ENCODE peak calls at places on chromosomes 7 and 10, in ten cellular contexts. One of them, this sample, is unnamed.

GRCh38 chr7:138713191-138713590 is 12.0 kb upstream of the SVOPL start:
- DNase-seq in fibroblast of villous mesenchyme: no peak
- DNase-seq in AG04449: no peak
- DNase-seq in progenitor cell of endocrine pancreas: no peak
- DNase-seq in GM20000: no peak
- DNase-seq in fibroblast of pulmonary artery: no peak
- DNase-seq in choroid plexus epithelial cell: no peak
- DNase-seq in CD8-positive, alpha-beta T cell: no peak
- DNase-seq in hepatocyte: no peak
- DNase-seq in RWPE1: no peak
- DNase-seq in this sample: no peak

GRCh38 chr10:60549686-60550085 is 160.0 kb upstream of the ANK3 start:
- DNase-seq in fibroblast of villous mesenchyme: peak
- DNase-seq in AG04449: no peak
- DNase-seq in progenitor cell of endocrine pancreas: no peak
- DNase-seq in GM20000: peak
- DNase-seq in fibroblast of pulmonary artery: peak
- DNase-seq in choroid plexus epithelial cell: peak
- DNase-seq in CD8-positive, alpha-beta T cell: no peak
- DNase-seq in hepatocyte: peak
- DNase-seq in RWPE1: peak
- DNase-seq in this sample: no peak

GRCh38 chr10:73785721-73786511 is 510 bp downstream of the ZSWIM8 start:
- DNase-seq in fibroblast of villous mesenchyme: peak
- DNase-seq in AG04449: no peak
- DNase-seq in progenitor cell of endocrine pancreas: peak
- DNase-seq in GM20000: peak
- DNase-seq in fibroblast of pulmonary artery: peak
- DNase-seq in choroid plexus epithelial cell: peak
- DNase-seq in CD8-positive, alpha-beta T cell: peak
- DNase-seq in hepatocyte: peak
- DNase-seq in RWPE1: no peak
- DNase-seq in this sample: no peak

GRCh38 chr10:47287365-47287802 is 12.6 kb upstream of the GDF10 start:
- DNase-seq in fibroblast of villous mesenchyme: no peak
- DNase-seq in AG04449: no peak
- DNase-seq in progenitor cell of endocrine pancreas: no peak
- DNase-seq in GM20000: no peak
- DNase-seq in fibroblast of pulmonary artery: no peak
- DNase-seq in choroid plexus epithelial cell: no peak
- DNase-seq in CD8-positive, alpha-beta T cell: no peak
- DNase-seq in hepatocyte: peak
- DNase-seq in RWPE1: no peak
- DNase-seq in this sample: no peak

GRCh38 chr10:44807451-44807850 is 103.7 kb upstream of the TMEM72 start:
- DNase-seq in fibroblast of villous mesenchyme: no peak
- DNase-seq in AG04449: no peak
- DNase-seq in progenitor cell of endocrine pancreas: no peak
- DNase-seq in GM20000: no peak
- DNase-seq in fibroblast of pulmonary artery: no peak
- DNase-seq in choroid plexus epithelial cell: no peak
- DNase-seq in CD8-positive, alpha-beta T cell: no peak
- DNase-seq in hepatocyte: no peak
- DNase-seq in RWPE1: no peak
- DNase-seq in this sample: no peak

GRCh38 chr10:114855776-114856543 is 34.4 kb downstream of the FHIP2A start:
- DNase-seq in fibroblast of villous mesenchyme: peak
- DNase-seq in AG04449: no peak
- DNase-seq in progenitor cell of endocrine pancreas: no peak
- DNase-seq in GM20000: no peak
- DNase-seq in fibroblast of pulmonary artery: peak
- DNase-seq in choroid plexus epithelial cell: peak
- DNase-seq in CD8-positive, alpha-beta T cell: no peak
- DNase-seq in hepatocyte: no peak
- DNase-seq in RWPE1: peak
- DNase-seq in this sample: no peak

GRCh38 chr10:117221156-117221711 is 19.7 kb upstream of the SLC18A2 start:
- DNase-seq in fibroblast of villous mesenchyme: no peak
- DNase-seq in AG04449: no peak
- DNase-seq in progenitor cell of endocrine pancreas: no peak
- DNase-seq in GM20000: no peak
- DNase-seq in fibroblast of pulmonary artery: no peak
- DNase-seq in choroid plexus epithelial cell: no peak
- DNase-seq in CD8-positive, alpha-beta T cell: no peak
- DNase-seq in hepatocyte: peak
- DNase-seq in RWPE1: peak
- DNase-seq in this sample: no peak

GRCh38 chr10:3959370-3960266 is 174.6 kb upstream of the KLF6 start:
- DNase-seq in fibroblast of villous mesenchyme: no peak
- DNase-seq in AG04449: no peak
- DNase-seq in progenitor cell of endocrine pancreas: no peak
- DNase-seq in GM20000: no peak
- DNase-seq in fibroblast of pulmonary artery: no peak
- DNase-seq in choroid plexus epithelial cell: no peak
- DNase-seq in CD8-positive, alpha-beta T cell: no peak
- DNase-seq in hepatocyte: no peak
- DNase-seq in RWPE1: no peak
- DNase-seq in this sample: no peak

GRCh38 chr7:6384327-6384726 is 63.4 kb downstream of the DAGLB start:
- DNase-seq in fibroblast of villous mesenchyme: no peak
- DNase-seq in AG04449: no peak
- DNase-seq in progenitor cell of endocrine pancreas: no peak
- DNase-seq in GM20000: no peak
- DNase-seq in fibroblast of pulmonary artery: no peak
- DNase-seq in choroid plexus epithelial cell: no peak
- DNase-seq in CD8-positive, alpha-beta T cell: no peak
- DNase-seq in hepatocyte: no peak
- DNase-seq in RWPE1: no peak
- DNase-seq in this sample: no peak

DNA sequence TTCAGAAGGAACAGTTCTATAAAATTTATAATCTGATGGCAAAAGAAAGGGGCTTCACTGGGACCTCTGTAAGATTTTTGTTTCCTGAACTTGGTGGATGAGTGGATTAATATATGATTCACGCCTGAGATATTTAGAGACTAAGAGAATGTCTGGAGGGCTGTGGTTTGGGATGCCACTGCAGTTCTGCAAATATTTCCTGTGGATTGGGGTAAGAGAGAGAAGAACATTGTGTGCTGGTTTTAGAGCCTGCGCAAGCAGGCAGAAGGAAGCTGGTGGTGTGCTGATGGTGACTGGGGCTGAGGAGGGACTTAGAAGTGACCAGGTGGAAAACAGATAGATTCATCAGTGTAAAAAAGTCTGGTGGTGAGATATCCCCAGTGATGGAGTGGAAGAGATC is 87.0 kb downstream of the SUGCT start:
- DNase-seq in fibroblast of villous mesenchyme: peak
- DNase-seq in AG04449: peak
- DNase-seq in progenitor cell of endocrine pancreas: no peak
- DNase-seq in GM20000: no peak
- DNase-seq in fibroblast of pulmonary artery: peak
- DNase-seq in choroid plexus epithelial cell: peak
- DNase-seq in CD8-positive, alpha-beta T cell: no peak
- DNase-seq in hepatocyte: peak
- DNase-seq in RWPE1: peak
- DNase-seq in this sample: no peak
- TF ChIP-seq CTCF in fibroblast of villous mesenchyme: no peak
- TF ChIP-seq CTCF in AG04449: no peak
- TF ChIP-seq CTCF in progenitor cell of endocrine pancreas: no peak
- TF ChIP-seq CTCF in GM20000: no peak
- TF ChIP-seq CTCF in fibroblast of pulmonary artery: no peak
- TF ChIP-seq CTCF in choroid plexus epithelial cell: no peak
- TF ChIP-seq CTCF in CD8-positive, alpha-beta T cell: no peak
- TF ChIP-seq CTCF in hepatocyte: no peak
- TF ChIP-seq CTCF in RWPE1: no peak
- TF ChIP-seq CTCF in this sample: no peak

GRCh38 chr10:99658622-99659030 is 683 bp upstream of the ENTPD7 start:
- DNase-seq in fibroblast of villous mesenchyme: peak
- DNase-seq in AG04449: no peak
- DNase-seq in progenitor cell of endocrine pancreas: no peak
- DNase-seq in GM20000: no peak
- DNase-seq in fibroblast of pulmonary artery: peak
- DNase-seq in choroid plexus epithelial cell: peak
- DNase-seq in CD8-positive, alpha-beta T cell: peak
- DNase-seq in hepatocyte: peak
- DNase-seq in RWPE1: no peak
- DNase-seq in this sample: peak
- TF ChIP-seq CTCF in fibroblast of villous mesenchyme: no peak
- TF ChIP-seq CTCF in AG04449: no peak
- TF ChIP-seq CTCF in progenitor cell of endocrine pancreas: no peak
- TF ChIP-seq CTCF in GM20000: no peak
- TF ChIP-seq CTCF in fibroblast of pulmonary artery: no peak
- TF ChIP-seq CTCF in choroid plexus epithelial cell: no peak
- TF ChIP-seq CTCF in CD8-positive, alpha-beta T cell: no peak
- TF ChIP-seq CTCF in hepatocyte: no peak
- TF ChIP-seq CTCF in RWPE1: no peak
- TF ChIP-seq CTCF in this sample: no peak

GRCh38 chr7:191105-192034 is 1.0 kb upstream of the FAM20C start:
- DNase-seq in fibroblast of villous mesenchyme: peak
- DNase-seq in AG04449: peak
- DNase-seq in progenitor cell of endocrine pancreas: no peak
- DNase-seq in GM20000: no peak
- DNase-seq in fibroblast of pulmonary artery: peak
- DNase-seq in choroid plexus epithelial cell: peak
- DNase-seq in CD8-positive, alpha-beta T cell: no peak
- DNase-seq in hepatocyte: peak
- DNase-seq in RWPE1: peak
- DNase-seq in this sample: no peak
- TF ChIP-seq CTCF in fibroblast of villous mesenchyme: no peak
- TF ChIP-seq CTCF in AG04449: no peak
- TF ChIP-seq CTCF in progenitor cell of endocrine pancreas: no peak
- TF ChIP-seq CTCF in GM20000: no peak
- TF ChIP-seq CTCF in fibroblast of pulmonary artery: no peak
- TF ChIP-seq CTCF in choroid plexus epithelial cell: peak
- TF ChIP-seq CTCF in CD8-positive, alpha-beta T cell: no peak
- TF ChIP-seq CTCF in hepatocyte: no peak
- TF ChIP-seq CTCF in RWPE1: no peak
- TF ChIP-seq CTCF in this sample: no peak

GRCh38 chr10:49620841-49621378 is 7.1 kb downstream of the CHAT start:
- DNase-seq in fibroblast of villous mesenchyme: no peak
- DNase-seq in AG04449: no peak
- DNase-seq in progenitor cell of endocrine pancreas: no peak
- DNase-seq in GM20000: no peak
- DNase-seq in fibroblast of pulmonary artery: no peak
- DNase-seq in choroid plexus epithelial cell: no peak
- DNase-seq in CD8-positive, alpha-beta T cell: no peak
- DNase-seq in hepatocyte: no peak
- DNase-seq in RWPE1: no peak
- DNase-seq in this sample: no peak

GRCh38 chr10:49620286-49620810 is 6.5 kb downstream of the CHAT start:
- DNase-seq in fibroblast of villous mesenchyme: no peak
- DNase-seq in AG04449: no peak
- DNase-seq in progenitor cell of endocrine pancreas: no peak
- DNase-seq in GM20000: no peak
- DNase-seq in fibroblast of pulmonary artery: no peak
- DNase-seq in choroid plexus epithelial cell: no peak
- DNase-seq in CD8-positive, alpha-beta T cell: no peak
- DNase-seq in hepatocyte: no peak
- DNase-seq in RWPE1: no peak
- DNase-seq in this sample: no peak

GRCh38 chr10:49624629-49625028 is 10.8 kb downstream of the CHAT start:
- DNase-seq in fibroblast of villous mesenchyme: no peak
- DNase-seq in AG04449: no peak
- DNase-seq in progenitor cell of endocrine pancreas: no peak
- DNase-seq in GM20000: no peak
- DNase-seq in fibroblast of pulmonary artery: no peak
- DNase-seq in choroid plexus epithelial cell: no peak
- DNase-seq in CD8-positive, alpha-beta T cell: no peak
- DNase-seq in hepatocyte: no peak
- DNase-seq in RWPE1: no peak
- DNase-seq in this sample: no peak

GRCh38 chr10:49621561-49621960 is 7.7 kb downstream of the CHAT start:
- DNase-seq in fibroblast of villous mesenchyme: no peak
- DNase-seq in AG04449: no peak
- DNase-seq in progenitor cell of endocrine pancreas: no peak
- DNase-seq in GM20000: no peak
- DNase-seq in fibroblast of pulmonary artery: no peak
- DNase-seq in choroid plexus epithelial cell: no peak
- DNase-seq in CD8-positive, alpha-beta T cell: no peak
- DNase-seq in hepatocyte: no peak
- DNase-seq in RWPE1: no peak
- DNase-seq in this sample: no peak

DNA sequence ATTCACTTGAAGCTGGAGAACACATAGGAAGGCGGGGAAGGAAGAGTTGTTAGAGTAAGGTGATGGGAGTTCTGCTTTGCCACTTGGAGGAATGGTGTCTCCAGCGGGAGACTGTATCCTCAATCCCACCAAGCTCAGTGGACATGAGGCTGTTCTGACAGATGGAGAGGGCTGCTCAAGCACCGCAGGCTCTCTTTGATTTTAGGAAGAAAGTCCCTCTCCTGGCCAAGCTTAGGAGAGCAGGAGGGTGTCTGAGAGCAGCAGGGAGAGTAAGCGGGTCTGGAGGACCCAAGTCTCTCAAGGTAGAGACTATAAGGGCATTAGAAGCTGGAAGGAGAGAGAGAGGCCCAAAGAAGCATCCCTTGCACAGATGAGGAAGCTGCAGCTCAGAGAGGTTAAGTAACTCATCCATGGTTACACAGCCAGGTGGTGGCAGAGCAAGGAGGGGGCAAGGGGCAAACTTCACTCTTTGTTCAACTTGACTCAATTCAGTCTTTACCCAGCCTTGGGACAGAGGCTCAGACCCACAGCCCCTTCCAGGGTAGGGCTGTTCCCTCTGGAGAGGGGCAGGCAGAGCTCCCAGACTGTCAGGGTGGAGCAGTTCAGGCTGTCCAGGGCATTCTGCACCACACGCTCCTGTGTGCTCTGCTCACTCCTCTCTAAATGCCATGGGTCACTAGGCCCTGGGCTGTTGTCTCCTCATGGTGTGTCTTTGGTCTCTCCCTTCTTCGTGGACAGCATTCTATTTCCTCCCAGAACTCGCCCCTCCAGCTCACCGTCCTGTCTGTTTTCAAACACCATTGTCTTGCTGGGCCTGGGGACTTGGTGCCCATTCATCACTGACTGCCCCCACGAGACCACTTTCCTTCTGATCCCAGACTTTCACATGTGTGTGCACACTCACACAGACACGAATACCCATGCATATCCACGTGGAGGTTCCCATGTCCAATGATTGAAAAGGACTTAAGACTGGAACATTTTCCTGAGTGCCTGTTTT is 8.9 kb downstream of the CHAT start:
- DNase-seq in fibroblast of villous mesenchyme: no peak
- DNase-seq in AG04449: no peak
- DNase-seq in progenitor cell of endocrine pancreas: no peak
- DNase-seq in GM20000: no peak
- DNase-seq in fibroblast of pulmonary artery: no peak
- DNase-seq in choroid plexus epithelial cell: no peak
- DNase-seq in CD8-positive, alpha-beta T cell: no peak
- DNase-seq in hepatocyte: no peak
- DNase-seq in RWPE1: no peak
- DNase-seq in this sample: no peak
- TF ChIP-seq CTCF in fibroblast of villous mesenchyme: no peak
- TF ChIP-seq CTCF in AG04449: no peak
- TF ChIP-seq CTCF in progenitor cell of endocrine pancreas: no peak
- TF ChIP-seq CTCF in GM20000: no peak
- TF ChIP-seq CTCF in fibroblast of pulmonary artery: no peak
- TF ChIP-seq CTCF in choroid plexus epithelial cell: no peak
- TF ChIP-seq CTCF in CD8-positive, alpha-beta T cell: no peak
- TF ChIP-seq CTCF in hepatocyte: no peak
- TF ChIP-seq CTCF in RWPE1: no peak
- TF ChIP-seq CTCF in this sample: no peak

GRCh38 chr7:12623885-12624498 is 53.5 kb downstream of the SCIN start:
- DNase-seq in fibroblast of villous mesenchyme: peak
- DNase-seq in AG04449: no peak
- DNase-seq in progenitor cell of endocrine pancreas: no peak
- DNase-seq in GM20000: peak
- DNase-seq in fibroblast of pulmonary artery: peak
- DNase-seq in choroid plexus epithelial cell: peak
- DNase-seq in CD8-positive, alpha-beta T cell: no peak
- DNase-seq in hepatocyte: peak
- DNase-seq in RWPE1: peak
- DNase-seq in this sample: no peak
- TF ChIP-seq CTCF in fibroblast of villous mesenchyme: peak
- TF ChIP-seq CTCF in AG04449: peak
- TF ChIP-seq CTCF in progenitor cell of endocrine pancreas: peak
- TF ChIP-seq CTCF in GM20000: peak
- TF ChIP-seq CTCF in fibroblast of pulmonary artery: peak
- TF ChIP-seq CTCF in choroid plexus epithelial cell: peak
- TF ChIP-seq CTCF in CD8-positive, alpha-beta T cell: peak
- TF ChIP-seq CTCF in hepatocyte: peak
- TF ChIP-seq CTCF in RWPE1: peak
- TF ChIP-seq CTCF in this sample: no peak